ENCODE peak calls at places on chromosomes 13 and 19, in five cellular contexts. S is EH; Y is fibroblast of lung; K is testis; E is stimulated activated CD4-positive, alpha-beta T cell treated with anti-CD3 and anti-CD28 coated beads, Interleukin-1b, Interleukin-23, amount 100 ng/mL, for 24 hours. U is an unnamed sample.

GRCh38 chr13:29402168-29402621 is 193.3 kb downstream of the SLC7A1 start:
- DNase-seq in K (no peak), Y (peak), E (no peak), S (peak), U (peak)

GRCh38 chr13:42363941-42364612 is 92.1 kb downstream of the AKAP11 start:
- DNase-seq in S (peak), Y (peak), E (no peak), K (no peak), U (peak)

GRCh38 chr13:54536112-54536511 is 1507.5 kb downstream of the OLFM4 start:
- DNase-seq in K (no peak), Y (no peak), S (no peak), E (no peak), U (no peak)

GRCh38 chr19:18868380-18869230 is 27.4 kb downstream of the CERS1 start:
- DNase-seq in S (no peak), K (no peak), E (no peak), Y (peak), U (no peak)

GRCh38 chr19:12159773-12160414 is 3.0 kb upstream of the ZNF136 start:
- DNase-seq in E (no peak), Y (no peak), K (peak), S (no peak), U (no peak)

GRCh38 chr13:77833331-77833863 is 85.2 kb downstream of the EDNRB start:
- DNase-seq in K (no peak), E (no peak), S (no peak), Y (peak), U (peak)

GRCh38 chr13:50152655-50153309 is 137.5 kb downstream of the KCNRG start:
- DNase-seq in S (no peak), E (no peak), K (no peak), Y (no peak), U (no peak)

GRCh38 chr13:69641773-69642172 is 465.9 kb upstream of the ATXN8OS start:
- DNase-seq in S (no peak), E (no peak), Y (no peak), K (no peak), U (no peak)

GRCh38 chr13:46389985-46390384 is 2.9 kb upstream of the RUBCNL start:
- DNase-seq in S (no peak), E (no peak), Y (peak), K (peak), U (no peak)

GRCh38 chr19:29260477-29261317 is 47.7 kb upstream of the UQCRFS1 start:
- DNase-seq in K (peak), S (peak), E (no peak), Y (no peak), U (no peak)

GRCh38 chr13:23806874-23807522 is 82.2 kb downstream of the MIPEP start:
- DNase-seq in E (no peak), S (no peak), Y (peak), K (no peak), U (no peak)

GRCh38 chr19:5642204-5642603 is 19.3 kb downstream of the SAFB start:
- DNase-seq in S (no peak), K (no peak), E (no peak), Y (no peak), U (no peak)

GRCh38 chr13:33205804-33206221 is 79.7 kb downstream of the STARD13 start:
- DNase-seq in S (peak), K (no peak), E (no peak), Y (peak), U (no peak)

GRCh38 chr19:7417671-7418324 is 69.1 kb downstream of the ARHGEF18 start:
- DNase-seq in E (no peak), Y (no peak), K (no peak), S (peak), U (no peak)

GRCh38 chr19:22604571-22605274 is 29.4 kb upstream of the ZNF492 start:
- DNase-seq in Y (no peak), K (no peak), S (no peak), E (no peak), U (no peak)

GRCh38 chr19:920051-920857 is 3.1 kb downstream of the KISS1R start:
- DNase-seq in Y (peak), K (no peak), S (no peak), E (no peak), U (no peak)

GRCh38 chr19:3162418-3163229 is 15.9 kb upstream of the S1PR4 start:
- DNase-seq in S (no peak), E (no peak), K (peak), Y (no peak), U (no peak)

GRCh38 chr13:19836472-19836871 is 27.0 kb downstream of the ZMYM5 start:
- DNase-seq in E (no peak), K (no peak), S (peak), Y (peak), U (no peak)

GRCh38 chr19:47511128-47511517 is 3.7 kb downstream of the NAPA start:
- DNase-seq in E (no peak), K (peak), S (no peak), Y (no peak), U (no peak)

GRCh38 chr13:51645154-51645650 is 60.9 kb downstream of the WDFY2 start:
- DNase-seq in K (no peak), E (no peak), S (peak), Y (peak), U (peak)

GRCh38 chr19:6616011-6616410 is 25.1 kb upstream of the CD70 start:
- DNase-seq in E (no peak), K (no peak), S (no peak), Y (no peak), U (no peak)

GRCh38 chr19:28430214-28430613 is 782.7 kb downstream of the UQCRFS1 start:
- DNase-seq in K (no peak), S (no peak), Y (no peak), E (no peak), U (no peak)

GRCh38 chr19:18122424-18122823 is 24.8 kb downstream of the MAST3 start:
- DNase-seq in E (no peak), S (no peak), K (no peak), Y (no peak), U (no peak)

GRCh38 chr19:41350735-41351338 is 2.9 kb downstream of the TGFB1 start:
- DNase-seq in E (no peak), S (peak), K (no peak), Y (no peak), U (no peak)

GRCh38 chr19:34480971-34481821 is at the start of gene WTIP:
- DNase-seq in Y (peak), K (peak), S (peak), E (no peak), U (peak)

GRCh38 chr13:100984349-100984748 is 309.8 kb upstream of the TMTC4 start:
- DNase-seq in S (no peak), E (no peak), Y (no peak), K (no peak), U (no peak)

GRCh38 chr19:14916848-14917247 is 24.4 kb upstream of the OR7C2 start:
- DNase-seq in Y (no peak), E (no peak), S (no peak), K (peak), U (no peak)

GRCh38 chr13:33235078-33235477 is 50.5 kb downstream of the STARD13 start:
- DNase-seq in S (peak), Y (peak), E (no peak), K (no peak), U (no peak)

GRCh38 chr19:793775-794174 is 3.5 kb upstream of the PTBP1 start:
- DNase-seq in K (no peak), E (no peak), S (no peak), Y (no peak), U (no peak)

GRCh38 chr19:49355890-49356289 is 6.3 kb downstream of the TEAD2 start:
- DNase-seq in Y (no peak), E (no peak), S (peak), K (no peak), U (no peak)

GRCh38 chr13:41854758-41855157 is 106.2 kb downstream of the VWA8 start:
- DNase-seq in K (no peak), E (no peak), S (peak), Y (peak), U (peak)

GRCh38 chr19:23160766-23161165 is 43.9 kb downstream of the ZNF730 start:
- DNase-seq in S (no peak), E (no peak), K (no peak), Y (no peak), U (no peak)

GRCh38 chr19:3549816-3550215 is 7.6 kb downstream of the MFSD12 start:
- DNase-seq in Y (no peak), E (no peak), S (no peak), K (no peak), U (no peak)

GRCh38 chr13:43127103-43127817 is 103.9 kb downstream of the DNAJC15 start:
- DNase-seq in Y (no peak), S (peak), E (no peak), K (no peak), U (no peak)

GRCh38 chr13:45162821-45163220 is 38.0 kb downstream of the KCTD4 start:
- DNase-seq in K (no peak), Y (peak), E (no peak), S (peak), U (peak)

GRCh38 chr19:50300814-50301606 is 28.2 kb downstream of the KCNC3 start:
- DNase-seq in E (no peak), Y (peak), K (no peak), S (peak), U (peak)

GRCh38 chr13:110070046-110070445 is 236.9 kb downstream of the COL4A1 start:
- DNase-seq in Y (no peak), K (no peak), S (no peak), E (no peak), U (no peak)